ENCODE peak calls at places on chromosomes 2 and 18, in nine cellular contexts. Z is A172; L is NT2/D1; D is mesothelial cell of epicardium; O is ACHN; B is SIG-M5; V is activated CD4-positive, alpha-beta T cell treated with anti-CD3 and anti-CD28 coated beads, Interleukin-2, amount 50 U/mL, for 48 hours; N is amniotic stem cell; P is CD4-positive, alpha-beta T cell. R is an unnamed sample.

GRCh38 chr2:189304360-189304759 is 124.8 kb upstream of the COL5A2 start:
- DNase-seq in Z (no peak), L (no peak), D (no peak), O (no peak), B (no peak), V (no peak), N (no peak), P (peak), R (peak)

GRCh38 chr2:165892541-165892940 is 61.0 kb downstream of the TTC21B start:
- DNase-seq in Z (no peak), L (no peak), D (no peak), O (no peak), B (no peak), V (no peak), N (no peak), P (no peak), R (no peak)

GRCh38 chr18:45834303-45834702 is 8.8 kb downstream of the SIGLEC15 start:
- DNase-seq in Z (no peak), L (no peak), D (no peak), O (no peak), B (no peak), V (no peak), N (no peak), P (no peak), R (no peak)

GRCh38 chr2:240322231-240322955 is 113.1 kb upstream of the GPC1 start:
- DNase-seq in Z (no peak), L (no peak), D (no peak), O (no peak), B (no peak), V (no peak), N (no peak), P (no peak), R (no peak)

GRCh38 chr2:172525601-172526000 is 30.3 kb upstream of the PDK1 start:
- DNase-seq in Z (no peak), L (no peak), D (no peak), O (no peak), B (no peak), V (no peak), N (no peak), P (no peak), R (no peak)

GRCh38 chr2:3078684-3079083 is 298.9 kb downstream of the EIPR1 start:
- DNase-seq in Z (no peak), L (no peak), D (no peak), O (no peak), B (no peak), V (no peak), N (no peak), P (no peak), R (no peak)

GRCh38 chr2:209368924-209369323 is 54.9 kb upstream of the MAP2 start:
- DNase-seq in Z (peak), L (no peak), D (no peak), O (peak), B (no peak), V (no peak), N (no peak), P (no peak), R (peak)

GRCh38 chr18:71036783-71037182 is 747.9 kb downstream of the SOCS6 start:
- DNase-seq in Z (peak), L (no peak), D (no peak), O (no peak), B (no peak), V (no peak), N (no peak), P (no peak), R (no peak)

GRCh38 chr2:227454323-227454860 is 17.6 kb upstream of the AGFG1 start:
- DNase-seq in Z (no peak), L (no peak), D (no peak), O (no peak), B (no peak), V (no peak), N (no peak), P (no peak), R (no peak)

GRCh38 chr2:196088209-196088608 is 19.6 kb upstream of the DNAH7 start:
- DNase-seq in Z (no peak), L (no peak), D (no peak), O (no peak), B (no peak), V (no peak), N (no peak), P (no peak), R (no peak)

GRCh38 chr2:239216251-239216613 is 184.6 kb downstream of the HDAC4 start:
- DNase-seq in Z (no peak), L (no peak), D (no peak), O (no peak), B (no peak), V (no peak), N (no peak), P (no peak), R (no peak)

GRCh38 chr2:9178905-9179571 is 27.6 kb upstream of the ASAP2 start:
- DNase-seq in Z (peak), L (no peak), D (no peak), O (peak), B (no peak), V (no peak), N (peak), P (no peak), R (no peak)

R was measured in T-helper 2 cell treated with Interferon-gamma antibody and Interleukin-4, amounts not matched to agents 5 μg/mL and 100 μg/mL, for 36 hours.